ENCODE peak calls at places on chromosome 6, in seven cellular contexts. One of them, this sample, is unnamed.

GRCh38 chr6:159174263-159174974 is 5.2 kb downstream of the FNDC1 start:
- DNase-seq in transverse colon: peak; percentile 66
- DNase-seq in ovary: peak; percentile 72
- DNase-seq in CD4-positive, CD25-positive, alpha-beta regulatory T cell: peak; percentile 57
- DNase-seq in adipocyte: peak; percentile 92
- DNase-seq in cardiac muscle cell: peak; percentile 78
- DNase-seq in endothelial cell of umbilical vein: peak; percentile 46
- DNase-seq in this sample: peak; percentile 77

GRCh38 chr6:119962505-119962904 is 612.9 kb upstream of the MAN1A1 start:
- DNase-seq in transverse colon: no peak
- DNase-seq in ovary: no peak
- DNase-seq in CD4-positive, CD25-positive, alpha-beta regulatory T cell: no peak
- DNase-seq in adipocyte: no peak
- DNase-seq in cardiac muscle cell: no peak
- DNase-seq in endothelial cell of umbilical vein: no peak
- DNase-seq in this sample: no peak

GRCh38 chr6:11218827-11219826 is 13.3 kb downstream of the NEDD9 start:
- DNase-seq in transverse colon: peak; percentile 67
- DNase-seq in ovary: no peak
- DNase-seq in CD4-positive, CD25-positive, alpha-beta regulatory T cell: no peak
- DNase-seq in adipocyte: no peak
- DNase-seq in cardiac muscle cell: peak; percentile 28
- DNase-seq in endothelial cell of umbilical vein: peak; percentile 96
- DNase-seq in this sample: no peak

GRCh38 chr6:110449545-110449903 is 26.9 kb downstream of the SLC22A16 start:
- DNase-seq in transverse colon: no peak
- DNase-seq in ovary: no peak
- DNase-seq in CD4-positive, CD25-positive, alpha-beta regulatory T cell: no peak
- DNase-seq in adipocyte: no peak
- DNase-seq in cardiac muscle cell: no peak
- DNase-seq in endothelial cell of umbilical vein: no peak
- DNase-seq in this sample: no peak

GRCh38 chr6:107743311-107743710 is 80.8 kb downstream of the SCML4 start:
- DNase-seq in transverse colon: no peak
- DNase-seq in ovary: no peak
- DNase-seq in CD4-positive, CD25-positive, alpha-beta regulatory T cell: no peak
- DNase-seq in adipocyte: no peak
- DNase-seq in cardiac muscle cell: no peak
- DNase-seq in endothelial cell of umbilical vein: no peak
- DNase-seq in this sample: no peak

GRCh38 chr6:124955108-124955851 is 7.0 kb upstream of the RNF217 start:
- DNase-seq in transverse colon: no peak
- DNase-seq in ovary: no peak
- DNase-seq in CD4-positive, CD25-positive, alpha-beta regulatory T cell: no peak
- DNase-seq in adipocyte: no peak
- DNase-seq in cardiac muscle cell: peak; percentile 84
- DNase-seq in endothelial cell of umbilical vein: no peak
- DNase-seq in this sample: no peak

GRCh38 chr6:52108128-52108527 is 20.7 kb upstream of the PKHD1 start:
- DNase-seq in transverse colon: no peak
- DNase-seq in ovary: no peak
- DNase-seq in CD4-positive, CD25-positive, alpha-beta regulatory T cell: no peak
- DNase-seq in adipocyte: no peak
- DNase-seq in cardiac muscle cell: no peak
- DNase-seq in endothelial cell of umbilical vein: no peak
- DNase-seq in this sample: no peak

GRCh38 chr6:35797837-35798526 is 859 bp upstream of the CLPS start:
- DNase-seq in transverse colon: no peak
- DNase-seq in ovary: no peak
- DNase-seq in CD4-positive, CD25-positive, alpha-beta regulatory T cell: no peak
- DNase-seq in adipocyte: no peak
- DNase-seq in cardiac muscle cell: no peak
- DNase-seq in endothelial cell of umbilical vein: no peak
- DNase-seq in this sample: no peak

GRCh38 chr6:110523461-110524021 is 47.1 kb upstream of the SLC22A16 start:
- DNase-seq in transverse colon: no peak
- DNase-seq in ovary: no peak
- DNase-seq in CD4-positive, CD25-positive, alpha-beta regulatory T cell: no peak
- DNase-seq in adipocyte: no peak
- DNase-seq in cardiac muscle cell: no peak
- DNase-seq in endothelial cell of umbilical vein: peak; percentile 60
- DNase-seq in this sample: no peak

GRCh38 chr6:75409286-75409685 is 84.3 kb downstream of the FILIP1 start:
- DNase-seq in transverse colon: no peak
- DNase-seq in ovary: no peak
- DNase-seq in CD4-positive, CD25-positive, alpha-beta regulatory T cell: no peak
- DNase-seq in adipocyte: peak; percentile 22
- DNase-seq in cardiac muscle cell: no peak
- DNase-seq in endothelial cell of umbilical vein: no peak
- DNase-seq in this sample: no peak

GRCh38 chr6:147950623-147950987 is 392.0 kb upstream of the SASH1 start:
- DNase-seq in transverse colon: no peak
- DNase-seq in ovary: no peak
- DNase-seq in CD4-positive, CD25-positive, alpha-beta regulatory T cell: no peak
- DNase-seq in adipocyte: peak; percentile 88
- DNase-seq in cardiac muscle cell: no peak
- DNase-seq in endothelial cell of umbilical vein: no peak
- DNase-seq in this sample: peak; percentile 11

GRCh38 chr6:34663887-34664269 is 32.7 kb downstream of the ILRUN start:
- DNase-seq in transverse colon: no peak
- DNase-seq in ovary: no peak
- DNase-seq in CD4-positive, CD25-positive, alpha-beta regulatory T cell: no peak
- DNase-seq in adipocyte: no peak
- DNase-seq in cardiac muscle cell: no peak
- DNase-seq in endothelial cell of umbilical vein: no peak
- DNase-seq in this sample: peak; percentile 9

GRCh38 chr6:160662842-160663241 is 1.2 kb downstream of the LPA start:
- DNase-seq in transverse colon: no peak
- DNase-seq in ovary: no peak
- DNase-seq in CD4-positive, CD25-positive, alpha-beta regulatory T cell: no peak
- DNase-seq in adipocyte: no peak
- DNase-seq in cardiac muscle cell: no peak
- DNase-seq in endothelial cell of umbilical vein: no peak
- DNase-seq in this sample: no peak

GRCh38 chr6:100260584-100260983 is 204.1 kb downstream of the SIM1 start:
- DNase-seq in transverse colon: no peak
- DNase-seq in ovary: no peak
- DNase-seq in CD4-positive, CD25-positive, alpha-beta regulatory T cell: no peak
- DNase-seq in adipocyte: no peak
- DNase-seq in cardiac muscle cell: no peak
- DNase-seq in endothelial cell of umbilical vein: no peak
- DNase-seq in this sample: peak; percentile 36

GRCh38 chr6:56938634-56939294 is 16.1 kb upstream of the BEND6 start:
- DNase-seq in transverse colon: no peak
- DNase-seq in ovary: no peak
- DNase-seq in CD4-positive, CD25-positive, alpha-beta regulatory T cell: no peak
- DNase-seq in adipocyte: peak; percentile 85
- DNase-seq in cardiac muscle cell: no peak
- DNase-seq in endothelial cell of umbilical vein: peak; percentile 66
- DNase-seq in this sample: peak; percentile 95

GRCh38 chr6:37369321-37370196 is 15.8 kb downstream of the RNF8 start:
- DNase-seq in transverse colon: no peak
- DNase-seq in ovary: no peak
- DNase-seq in CD4-positive, CD25-positive, alpha-beta regulatory T cell: no peak
- DNase-seq in adipocyte: peak; percentile 52
- DNase-seq in cardiac muscle cell: no peak
- DNase-seq in endothelial cell of umbilical vein: peak; percentile 70
- DNase-seq in this sample: peak; percentile 49

GRCh38 chr6:45843848-45844521 is 171.7 kb downstream of the CLIC5 start:
- DNase-seq in transverse colon: no peak
- DNase-seq in ovary: no peak
- DNase-seq in CD4-positive, CD25-positive, alpha-beta regulatory T cell: no peak
- DNase-seq in adipocyte: no peak
- DNase-seq in cardiac muscle cell: no peak
- DNase-seq in endothelial cell of umbilical vein: no peak
- DNase-seq in this sample: no peak

GRCh38 chr6:85747654-85748053 is 105.0 kb upstream of the SYNCRIP start:
- DNase-seq in transverse colon: no peak
- DNase-seq in ovary: no peak
- DNase-seq in CD4-positive, CD25-positive, alpha-beta regulatory T cell: no peak
- DNase-seq in adipocyte: peak; percentile 82
- DNase-seq in cardiac muscle cell: no peak
- DNase-seq in endothelial cell of umbilical vein: peak; percentile 15
- DNase-seq in this sample: peak; percentile 14

GRCh38 chr6:87755697-87756671 is 54.0 kb upstream of the AKIRIN2 start:
- DNase-seq in transverse colon: no peak
- DNase-seq in ovary: no peak
- DNase-seq in CD4-positive, CD25-positive, alpha-beta regulatory T cell: no peak
- DNase-seq in adipocyte: peak; percentile 21
- DNase-seq in cardiac muscle cell: no peak
- DNase-seq in endothelial cell of umbilical vein: no peak
- DNase-seq in this sample: peak; percentile 3

GRCh38 chr6:149293244-149293643 is 24.3 kb upstream of the TAB2 start:
- DNase-seq in transverse colon: no peak
- DNase-seq in ovary: no peak
- DNase-seq in CD4-positive, CD25-positive, alpha-beta regulatory T cell: no peak
- DNase-seq in adipocyte: no peak
- DNase-seq in cardiac muscle cell: no peak
- DNase-seq in endothelial cell of umbilical vein: no peak
- DNase-seq in this sample: no peak

GRCh38 chr6:104784884-104785283 is 74.8 kb downstream of the HACE1 start:
- DNase-seq in transverse colon: no peak
- DNase-seq in ovary: no peak
- DNase-seq in CD4-positive, CD25-positive, alpha-beta regulatory T cell: no peak
- DNase-seq in adipocyte: peak; percentile 60
- DNase-seq in cardiac muscle cell: no peak
- DNase-seq in endothelial cell of umbilical vein: peak; percentile 64
- DNase-seq in this sample: peak; percentile 60

GRCh38 chr6:133918208-133918930 is 29.5 kb downstream of the TCF21 start:
- DNase-seq in transverse colon: no peak
- DNase-seq in ovary: no peak
- DNase-seq in CD4-positive, CD25-positive, alpha-beta regulatory T cell: no peak
- DNase-seq in adipocyte: no peak
- DNase-seq in cardiac muscle cell: no peak
- DNase-seq in endothelial cell of umbilical vein: no peak
- DNase-seq in this sample: no peak

DNA sequence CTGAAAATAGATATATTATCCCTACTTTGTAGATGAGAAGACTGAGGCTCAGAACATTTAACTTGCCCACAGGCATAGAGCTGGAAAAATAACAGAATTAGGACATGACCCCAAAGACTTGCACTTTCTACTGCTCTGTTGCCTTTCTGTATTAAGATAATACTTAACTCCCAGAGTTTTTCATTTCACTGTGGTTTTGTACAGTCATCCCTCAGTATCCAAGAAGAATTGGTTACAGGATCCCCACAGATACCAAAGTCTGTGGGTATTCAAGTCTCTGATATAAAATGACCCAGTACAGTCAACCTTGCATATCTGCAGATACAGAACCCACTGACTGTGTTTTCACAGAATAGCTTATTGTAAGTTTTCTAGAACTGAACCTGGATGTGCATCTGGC is 16.8 kb downstream of the MRS2 start:
- DNase-seq in transverse colon: no peak
- DNase-seq in ovary: no peak
- DNase-seq in CD4-positive, CD25-positive, alpha-beta regulatory T cell: no peak
- DNase-seq in adipocyte: no peak
- DNase-seq in cardiac muscle cell: no peak
- DNase-seq in endothelial cell of umbilical vein: no peak
- DNase-seq in this sample: peak; percentile 16
- H3K36me3 ChIP-seq in transverse colon: peaks cover 82% of the 10 kb centered on the region
- H3K36me3 ChIP-seq in ovary: no peaks in the 10 kb centered on the region
- H3K36me3 ChIP-seq in CD4-positive, CD25-positive, alpha-beta regulatory T cell: peaks cover 93% of the 10 kb centered on the region
- H3K36me3 ChIP-seq in adipocyte: peaks cover 99% of the 10 kb centered on the region
- H3K36me3 ChIP-seq in cardiac muscle cell: peaks cover 91% of the 10 kb centered on the region
- H3K36me3 ChIP-seq in endothelial cell of umbilical vein: peaks cover 14% of the 10 kb centered on the region
- H3K36me3 ChIP-seq in this sample: peaks cover 47% of the 10 kb centered on the region

DNA sequence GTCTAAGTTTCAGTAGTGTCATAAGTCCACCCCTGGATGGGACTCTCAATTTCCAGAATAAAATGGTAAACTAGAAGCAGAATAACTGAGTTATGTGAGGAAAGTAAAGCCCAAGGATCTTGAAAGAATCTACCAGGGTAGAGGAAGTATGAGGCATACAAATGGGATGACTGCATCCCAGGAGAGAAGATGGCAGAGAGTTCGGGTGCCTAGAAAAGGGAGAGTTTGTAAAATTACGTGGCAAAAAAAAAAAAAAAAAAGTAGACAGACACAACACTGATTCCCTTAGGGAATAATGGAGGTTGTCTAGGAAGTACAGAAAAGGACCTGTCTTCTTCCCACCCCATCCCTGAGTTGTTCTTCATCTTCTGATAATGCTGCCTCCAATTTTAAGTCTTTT is 3.4 kb downstream of the GABBR1 start:
- DNase-seq in transverse colon: no peak
- DNase-seq in ovary: no peak
- DNase-seq in CD4-positive, CD25-positive, alpha-beta regulatory T cell: no peak
- DNase-seq in adipocyte: no peak
- DNase-seq in cardiac muscle cell: no peak
- DNase-seq in endothelial cell of umbilical vein: no peak
- DNase-seq in this sample: no peak
- H3K4me3 ChIP-seq in transverse colon: no peak overlapping the region
- H3K4me3 ChIP-seq in ovary: no peak overlapping the region
- H3K4me3 ChIP-seq in CD4-positive, CD25-positive, alpha-beta regulatory T cell: no peak overlapping the region
- H3K4me3 ChIP-seq in adipocyte: no peak overlapping the region
- H3K4me3 ChIP-seq in cardiac muscle cell: no peak overlapping the region
- H3K4me3 ChIP-seq in endothelial cell of umbilical vein: no peak overlapping the region
- H3K4me3 ChIP-seq in this sample: no peak overlapping the region

GRCh38 chr6:152295920-152296319 is 341.2 kb downstream of the SYNE1 start:
- DNase-seq in transverse colon: no peak
- DNase-seq in ovary: no peak
- DNase-seq in CD4-positive, CD25-positive, alpha-beta regulatory T cell: no peak
- DNase-seq in adipocyte: no peak
- DNase-seq in cardiac muscle cell: no peak
- DNase-seq in endothelial cell of umbilical vein: no peak
- DNase-seq in this sample: no peak
- H3K36me3 ChIP-seq in transverse colon: peaks cover 11% of the 10 kb centered on the region
- H3K36me3 ChIP-seq in ovary: no peaks in the 10 kb centered on the region
- H3K36me3 ChIP-seq in CD4-positive, CD25-positive, alpha-beta regulatory T cell: peaks cover 39% of the 10 kb centered on the region
- H3K36me3 ChIP-seq in adipocyte: peaks cover 51% of the 10 kb centered on the region
- H3K36me3 ChIP-seq in cardiac muscle cell: peaks cover 21% of the 10 kb centered on the region
- H3K36me3 ChIP-seq in endothelial cell of umbilical vein: peaks cover 13% of the 10 kb centered on the region
- H3K36me3 ChIP-seq in this sample: peaks cover 28% of the 10 kb centered on the region

GRCh38 chr6:2861071-2861821 is 19.6 kb upstream of the SERPINB1 start:
- DNase-seq in transverse colon: no peak
- DNase-seq in ovary: no peak
- DNase-seq in CD4-positive, CD25-positive, alpha-beta regulatory T cell: no peak
- DNase-seq in adipocyte: no peak
- DNase-seq in cardiac muscle cell: no peak
- DNase-seq in endothelial cell of umbilical vein: no peak
- DNase-seq in this sample: no peak

GRCh38 chr6:2861822-2862164 is 20.1 kb upstream of the SERPINB1 start:
- DNase-seq in transverse colon: no peak
- DNase-seq in ovary: no peak
- DNase-seq in CD4-positive, CD25-positive, alpha-beta regulatory T cell: no peak
- DNase-seq in adipocyte: no peak
- DNase-seq in cardiac muscle cell: no peak
- DNase-seq in endothelial cell of umbilical vein: no peak
- DNase-seq in this sample: no peak

GRCh38 chr6:2865270-2866182 is 23.9 kb upstream of the SERPINB1 start:
- DNase-seq in transverse colon: no peak
- DNase-seq in ovary: no peak
- DNase-seq in CD4-positive, CD25-positive, alpha-beta regulatory T cell: no peak
- DNase-seq in adipocyte: no peak
- DNase-seq in cardiac muscle cell: no peak
- DNase-seq in endothelial cell of umbilical vein: peak; percentile 86
- DNase-seq in this sample: no peak

GRCh38 chr6:2863901-2864300 is 22.2 kb upstream of the SERPINB1 start:
- DNase-seq in transverse colon: no peak
- DNase-seq in ovary: no peak
- DNase-seq in CD4-positive, CD25-positive, alpha-beta regulatory T cell: no peak
- DNase-seq in adipocyte: no peak
- DNase-seq in cardiac muscle cell: no peak
- DNase-seq in endothelial cell of umbilical vein: no peak
- DNase-seq in this sample: no peak

GRCh38 chr6:2862712-2863174 is 21.1 kb upstream of the SERPINB1 start:
- DNase-seq in transverse colon: no peak
- DNase-seq in ovary: no peak
- DNase-seq in CD4-positive, CD25-positive, alpha-beta regulatory T cell: peak; percentile 49
- DNase-seq in adipocyte: no peak
- DNase-seq in cardiac muscle cell: no peak
- DNase-seq in endothelial cell of umbilical vein: no peak
- DNase-seq in this sample: no peak
- H3K4me3 ChIP-seq in transverse colon: no peak overlapping the region
- H3K4me3 ChIP-seq in ovary: no peak overlapping the region
- H3K4me3 ChIP-seq in CD4-positive, CD25-positive, alpha-beta regulatory T cell: peak overlapping the region; percentile 28
- H3K4me3 ChIP-seq in adipocyte: no peak overlapping the region
- H3K4me3 ChIP-seq in cardiac muscle cell: no peak overlapping the region
- H3K4me3 ChIP-seq in endothelial cell of umbilical vein: no peak overlapping the region
- H3K4me3 ChIP-seq in this sample: no peak overlapping the region

This sample was measured in brain microvascular endothelial cell.